ENCODE peak calls at places on chromosomes 11 and 22, in ten cellular contexts. One of them, this sample, is unnamed.
A peak's percentile ranks its signal among the peaks of the same experiment; 100 is the strongest.

GRCh38 chr22:20312396-20313191 is 7.3 kb downstream of the DGCR6L start:
- DNase-seq in body of pancreas: peak; percentile 9
- DNase-seq in spleen: peak; percentile 65
- DNase-seq in heart right ventricle: peak; percentile 1
- DNase-seq in gastrocnemius medialis: no peak
- DNase-seq in tibial artery: no peak
- DNase-seq in heart left ventricle: no peak
- DNase-seq in ovary: no peak
- DNase-seq in mucosa of descending colon: peak; percentile 27
- DNase-seq in pancreas: no peak
- DNase-seq in this sample: no peak

GRCh38 chr11:94553938-94554337 is 10.2 kb downstream of the FUT4 start:
- DNase-seq in body of pancreas: no peak
- DNase-seq in spleen: no peak
- DNase-seq in heart right ventricle: no peak
- DNase-seq in gastrocnemius medialis: no peak
- DNase-seq in tibial artery: no peak
- DNase-seq in heart left ventricle: no peak
- DNase-seq in ovary: no peak
- DNase-seq in mucosa of descending colon: no peak
- DNase-seq in pancreas: no peak
- DNase-seq in this sample: peak; percentile 79

GRCh38 chr11:66646875-66647274 is 8.4 kb downstream of the RBM4 start:
- DNase-seq in body of pancreas: no peak
- DNase-seq in spleen: no peak
- DNase-seq in heart right ventricle: no peak
- DNase-seq in gastrocnemius medialis: no peak
- DNase-seq in tibial artery: no peak
- DNase-seq in heart left ventricle: no peak
- DNase-seq in ovary: no peak
- DNase-seq in mucosa of descending colon: no peak
- DNase-seq in pancreas: no peak
- DNase-seq in this sample: no peak

GRCh38 chr11:1776944-1777715 is 13.4 kb upstream of the CTSD start:
- DNase-seq in body of pancreas: no peak
- DNase-seq in spleen: no peak
- DNase-seq in heart right ventricle: peak; percentile 3
- DNase-seq in gastrocnemius medialis: no peak
- DNase-seq in tibial artery: no peak
- DNase-seq in heart left ventricle: no peak
- DNase-seq in ovary: no peak
- DNase-seq in mucosa of descending colon: no peak
- DNase-seq in pancreas: no peak
- DNase-seq in this sample: no peak

GRCh38 chr11:64239662-64240466 is 1.0 kb upstream of the FKBP2 start:
- DNase-seq in body of pancreas: no peak
- DNase-seq in spleen: no peak
- DNase-seq in heart right ventricle: no peak
- DNase-seq in gastrocnemius medialis: no peak
- DNase-seq in tibial artery: no peak
- DNase-seq in heart left ventricle: no peak
- DNase-seq in ovary: no peak
- DNase-seq in mucosa of descending colon: peak; percentile 70
- DNase-seq in pancreas: no peak
- DNase-seq in this sample: no peak

GRCh38 chr11:134532921-134533421 is 120.9 kb upstream of the B3GAT1 start:
- DNase-seq in body of pancreas: peak; percentile 1
- DNase-seq in spleen: peak; percentile 68
- DNase-seq in heart right ventricle: peak; percentile 2
- DNase-seq in gastrocnemius medialis: no peak
- DNase-seq in tibial artery: no peak
- DNase-seq in heart left ventricle: peak; percentile 13
- DNase-seq in ovary: no peak
- DNase-seq in mucosa of descending colon: no peak
- DNase-seq in pancreas: no peak
- DNase-seq in this sample: no peak

GRCh38 chr22:43783777-43784176 is 28.3 kb downstream of the EFCAB6 start:
- DNase-seq in body of pancreas: no peak
- DNase-seq in spleen: no peak
- DNase-seq in heart right ventricle: no peak
- DNase-seq in gastrocnemius medialis: no peak
- DNase-seq in tibial artery: no peak
- DNase-seq in heart left ventricle: no peak
- DNase-seq in ovary: no peak
- DNase-seq in mucosa of descending colon: no peak
- DNase-seq in pancreas: no peak
- DNase-seq in this sample: no peak

GRCh38 chr22:44383071-44383575 is 70.4 kb upstream of the SHISAL1 start:
- DNase-seq in body of pancreas: no peak
- DNase-seq in spleen: peak; percentile 29
- DNase-seq in heart right ventricle: no peak
- DNase-seq in gastrocnemius medialis: no peak
- DNase-seq in tibial artery: no peak
- DNase-seq in heart left ventricle: no peak
- DNase-seq in ovary: no peak
- DNase-seq in mucosa of descending colon: no peak
- DNase-seq in pancreas: no peak
- DNase-seq in this sample: no peak

GRCh38 chr11:4098026-4098621 is 3.5 kb downstream of the RRM1 start:
- DNase-seq in body of pancreas: no peak
- DNase-seq in spleen: no peak
- DNase-seq in heart right ventricle: no peak
- DNase-seq in gastrocnemius medialis: no peak
- DNase-seq in tibial artery: no peak
- DNase-seq in heart left ventricle: no peak
- DNase-seq in ovary: no peak
- DNase-seq in mucosa of descending colon: no peak
- DNase-seq in pancreas: no peak
- DNase-seq in this sample: no peak

GRCh38 chr11:4095509-4096230 is 1.1 kb downstream of the RRM1 start:
- DNase-seq in body of pancreas: no peak
- DNase-seq in spleen: no peak
- DNase-seq in heart right ventricle: no peak
- DNase-seq in gastrocnemius medialis: no peak
- DNase-seq in tibial artery: no peak
- DNase-seq in heart left ventricle: no peak
- DNase-seq in ovary: no peak
- DNase-seq in mucosa of descending colon: no peak
- DNase-seq in pancreas: no peak
- DNase-seq in this sample: peak; percentile 71

GRCh38 chr11:4093519-4094347 is 866 bp upstream of the RRM1 start:
- DNase-seq in body of pancreas: no peak
- DNase-seq in spleen: no peak
- DNase-seq in heart right ventricle: no peak
- DNase-seq in gastrocnemius medialis: no peak
- DNase-seq in tibial artery: no peak
- DNase-seq in heart left ventricle: no peak
- DNase-seq in ovary: no peak
- DNase-seq in mucosa of descending colon: no peak
- DNase-seq in pancreas: no peak
- DNase-seq in this sample: peak; percentile 8

GRCh38 chr11:4092031-4092430 is 2.6 kb upstream of the RRM1 start:
- DNase-seq in body of pancreas: no peak
- DNase-seq in spleen: no peak
- DNase-seq in heart right ventricle: no peak
- DNase-seq in gastrocnemius medialis: no peak
- DNase-seq in tibial artery: no peak
- DNase-seq in heart left ventricle: no peak
- DNase-seq in ovary: no peak
- DNase-seq in mucosa of descending colon: no peak
- DNase-seq in pancreas: no peak
- DNase-seq in this sample: no peak

DNA sequence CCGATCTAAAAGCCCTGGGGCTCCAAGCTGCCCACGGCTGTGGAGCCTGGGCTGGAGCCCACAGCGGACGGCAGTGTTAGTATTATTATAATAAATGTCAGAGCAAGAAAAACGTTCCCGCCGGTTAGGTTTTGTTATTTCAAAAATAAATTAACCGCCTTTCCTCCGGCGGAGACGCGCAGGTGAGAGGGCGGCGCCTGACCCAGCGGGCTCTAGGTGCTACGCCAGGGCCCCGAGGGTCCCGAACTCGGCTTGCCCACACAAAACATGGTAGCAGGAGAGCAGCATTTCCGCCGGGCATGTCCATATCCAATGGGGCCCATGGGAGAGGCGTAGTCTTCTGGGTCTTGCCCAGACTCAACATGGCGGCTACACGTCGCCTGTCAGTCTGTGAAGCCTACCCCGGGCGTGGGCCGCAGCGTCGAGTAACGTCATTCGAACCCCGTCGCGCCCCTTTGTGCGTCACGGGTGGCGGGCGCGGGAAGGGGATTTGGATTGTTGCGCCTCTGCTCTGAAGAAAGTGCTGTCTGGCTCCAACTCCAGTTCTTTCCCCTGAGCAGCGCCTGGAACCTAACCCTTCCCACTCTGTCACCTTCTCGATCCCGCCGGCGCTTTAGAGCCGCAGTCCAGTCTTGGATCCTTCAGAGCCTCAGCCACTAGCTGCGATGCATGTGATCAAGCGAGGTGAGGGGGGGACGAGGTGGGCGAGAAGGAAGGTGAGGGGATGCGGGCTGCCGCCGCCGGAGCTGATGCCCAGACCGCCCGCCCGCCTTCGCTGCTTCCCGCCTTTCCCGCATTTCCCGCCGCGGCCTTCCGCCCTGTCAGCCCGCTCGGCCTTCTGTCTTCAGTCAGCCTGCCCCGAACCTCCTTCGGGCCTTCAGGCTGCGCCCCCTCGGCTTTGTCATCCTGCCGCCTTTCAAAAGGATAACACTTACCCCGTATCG is at the start of gene RRM1:
- DNase-seq in body of pancreas: peak; percentile 91
- DNase-seq in spleen: peak; percentile 96
- DNase-seq in heart right ventricle: peak; percentile 96
- DNase-seq in gastrocnemius medialis: peak; percentile 92
- DNase-seq in tibial artery: peak; percentile 95
- DNase-seq in heart left ventricle: peak; percentile 96
- DNase-seq in ovary: peak; percentile 95
- DNase-seq in mucosa of descending colon: peak; percentile 96
- DNase-seq in pancreas: peak; percentile 92
- DNase-seq in this sample: peak; percentile 96
- TF ChIP-seq CTCF in body of pancreas: no peak
- TF ChIP-seq CTCF in spleen: no peak
- TF ChIP-seq CTCF in heart right ventricle: no peak
- TF ChIP-seq CTCF in gastrocnemius medialis: no peak
- TF ChIP-seq CTCF in tibial artery: no peak
- TF ChIP-seq CTCF in heart left ventricle: no peak
- TF ChIP-seq CTCF in ovary: no peak
- TF ChIP-seq CTCF in mucosa of descending colon: no peak
- TF ChIP-seq CTCF in pancreas: no peak
- TF ChIP-seq CTCF in this sample: no peak

GRCh38 chr11:72543849-72544535 is 109.7 kb upstream of the CLPB start:
- DNase-seq in body of pancreas: no peak
- DNase-seq in spleen: no peak
- DNase-seq in heart right ventricle: no peak
- DNase-seq in gastrocnemius medialis: no peak
- DNase-seq in tibial artery: no peak
- DNase-seq in heart left ventricle: no peak
- DNase-seq in ovary: no peak
- DNase-seq in mucosa of descending colon: no peak
- DNase-seq in pancreas: no peak
- DNase-seq in this sample: no peak
- H3K4me3 ChIP-seq in body of pancreas: no peak overlapping the region
- H3K4me3 ChIP-seq in spleen: no peak overlapping the region
- H3K4me3 ChIP-seq in heart right ventricle: no peak overlapping the region
- H3K4me3 ChIP-seq in gastrocnemius medialis: no peak overlapping the region
- H3K4me3 ChIP-seq in tibial artery: no peak overlapping the region
- H3K4me3 ChIP-seq in heart left ventricle: no peak overlapping the region
- H3K4me3 ChIP-seq in ovary: no peak overlapping the region
- H3K4me3 ChIP-seq in mucosa of descending colon: no peak overlapping the region
- H3K4me3 ChIP-seq in pancreas: no peak overlapping the region
- H3K4me3 ChIP-seq in this sample: no peak overlapping the region

GRCh38 chr11:36341915-36342314 is 45.8 kb downstream of the PRR5L start:
- DNase-seq in body of pancreas: no peak
- DNase-seq in spleen: no peak
- DNase-seq in heart right ventricle: no peak
- DNase-seq in gastrocnemius medialis: no peak
- DNase-seq in tibial artery: no peak
- DNase-seq in heart left ventricle: no peak
- DNase-seq in ovary: no peak
- DNase-seq in mucosa of descending colon: no peak
- DNase-seq in pancreas: no peak
- DNase-seq in this sample: no peak
- TF ChIP-seq CTCF in body of pancreas: no peak
- TF ChIP-seq CTCF in spleen: no peak
- TF ChIP-seq CTCF in heart right ventricle: no peak
- TF ChIP-seq CTCF in gastrocnemius medialis: no peak
- TF ChIP-seq CTCF in tibial artery: no peak
- TF ChIP-seq CTCF in heart left ventricle: no peak
- TF ChIP-seq CTCF in ovary: no peak
- TF ChIP-seq CTCF in mucosa of descending colon: no peak
- TF ChIP-seq CTCF in pancreas: no peak
- TF ChIP-seq CTCF in this sample: no peak

GRCh38 chr11:96101146-96101545 is 177.2 kb upstream of the MTMR2 start:
- DNase-seq in body of pancreas: no peak
- DNase-seq in spleen: no peak
- DNase-seq in heart right ventricle: no peak
- DNase-seq in gastrocnemius medialis: no peak
- DNase-seq in tibial artery: no peak
- DNase-seq in heart left ventricle: no peak
- DNase-seq in ovary: no peak
- DNase-seq in mucosa of descending colon: no peak
- DNase-seq in pancreas: no peak
- DNase-seq in this sample: no peak

GRCh38 chr11:96096360-96096759 is 172.5 kb upstream of the MTMR2 start:
- DNase-seq in body of pancreas: no peak
- DNase-seq in spleen: no peak
- DNase-seq in heart right ventricle: no peak
- DNase-seq in gastrocnemius medialis: no peak
- DNase-seq in tibial artery: no peak
- DNase-seq in heart left ventricle: no peak
- DNase-seq in ovary: no peak
- DNase-seq in mucosa of descending colon: no peak
- DNase-seq in pancreas: no peak
- DNase-seq in this sample: no peak

GRCh38 chr11:96097844-96098421 is 174.0 kb upstream of the MTMR2 start:
- DNase-seq in body of pancreas: no peak
- DNase-seq in spleen: no peak
- DNase-seq in heart right ventricle: no peak
- DNase-seq in gastrocnemius medialis: no peak
- DNase-seq in tibial artery: no peak
- DNase-seq in heart left ventricle: no peak
- DNase-seq in ovary: no peak
- DNase-seq in mucosa of descending colon: no peak
- DNase-seq in pancreas: no peak
- DNase-seq in this sample: peak; percentile 36

GRCh38 chr11:96095884-96096301 is 172.0 kb upstream of the MTMR2 start:
- DNase-seq in body of pancreas: no peak
- DNase-seq in spleen: no peak
- DNase-seq in heart right ventricle: no peak
- DNase-seq in gastrocnemius medialis: no peak
- DNase-seq in tibial artery: no peak
- DNase-seq in heart left ventricle: no peak
- DNase-seq in ovary: no peak
- DNase-seq in mucosa of descending colon: no peak
- DNase-seq in pancreas: peak; percentile 27
- DNase-seq in this sample: no peak

DNA sequence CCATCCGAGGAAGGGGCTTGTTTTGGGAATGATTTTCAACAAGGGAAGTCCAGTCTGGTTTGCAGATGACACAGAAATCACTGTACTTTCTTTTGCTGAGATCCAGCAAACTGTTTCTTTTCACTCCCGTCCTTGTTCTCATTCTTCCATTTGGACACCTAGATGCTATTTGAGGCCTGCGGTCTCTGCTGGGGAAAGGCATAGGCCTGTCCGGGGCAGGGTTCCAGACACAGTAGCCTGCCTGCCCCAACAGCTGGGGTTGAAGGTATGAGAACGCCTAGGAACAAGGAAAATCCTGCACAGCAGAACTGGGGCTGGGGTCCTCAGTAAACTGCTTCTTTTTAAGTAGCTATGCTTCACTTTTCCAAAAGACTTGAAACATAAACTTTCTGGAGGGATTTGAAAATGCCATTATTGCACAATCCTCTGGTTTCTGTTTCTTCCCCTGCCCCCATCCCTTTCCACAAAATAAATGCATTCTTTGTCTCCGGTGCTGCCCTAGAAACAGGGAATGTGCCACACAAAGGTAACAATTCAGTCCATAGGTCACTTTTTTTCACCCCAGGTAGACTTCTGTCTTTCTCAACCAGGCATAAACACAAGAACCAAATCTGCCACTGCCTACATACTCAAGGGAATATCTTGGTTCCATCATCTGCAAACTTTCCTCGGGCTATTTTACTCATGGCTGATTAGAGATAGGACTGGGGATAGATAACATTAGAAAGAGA is 174.8 kb upstream of the MTMR2 start:
- DNase-seq in body of pancreas: no peak
- DNase-seq in spleen: no peak
- DNase-seq in heart right ventricle: no peak
- DNase-seq in gastrocnemius medialis: no peak
- DNase-seq in tibial artery: no peak
- DNase-seq in heart left ventricle: no peak
- DNase-seq in ovary: no peak
- DNase-seq in mucosa of descending colon: no peak
- DNase-seq in pancreas: peak; percentile 25
- DNase-seq in this sample: peak; percentile 37
- H3K4me3 ChIP-seq in body of pancreas: no peak overlapping the region
- H3K4me3 ChIP-seq in spleen: no peak overlapping the region
- H3K4me3 ChIP-seq in heart right ventricle: no peak overlapping the region
- H3K4me3 ChIP-seq in gastrocnemius medialis: no peak overlapping the region
- H3K4me3 ChIP-seq in tibial artery: no peak overlapping the region
- H3K4me3 ChIP-seq in heart left ventricle: no peak overlapping the region
- H3K4me3 ChIP-seq in ovary: no peak overlapping the region
- H3K4me3 ChIP-seq in mucosa of descending colon: no peak overlapping the region
- H3K4me3 ChIP-seq in pancreas: no peak overlapping the region
- H3K4me3 ChIP-seq in this sample: no peak overlapping the region

This sample was measured in fibroblast of mammary gland.